ENCODE peak calls at places on chromosomes 5 and 9, in nine cellular contexts. D, C, W, R, T, E, P, K and M are unnamed samples.

GRCh38 chr5:132184588-132184987 is 43.1 kb downstream of the P4HA2 start:
- DNase-seq in E (no peak), C (no peak), K (no peak), P (no peak), W (no peak), T (no peak), R (peak; percentile 39), D (no peak), M (no peak)

GRCh38 chr5:40844565-40844964 is 3.4 kb downstream of the CARD6 start:
- DNase-seq in W (no peak), T (no peak), R (no peak), C (no peak), P (no peak), D (no peak), K (no peak), E (no peak), M (no peak)

GRCh38 chr5:15222156-15222555 is 277.8 kb upstream of the FBXL7 start:
- DNase-seq in C (no peak), D (no peak), P (no peak), T (no peak), W (no peak), K (no peak), R (no peak), E (no peak), M (no peak)

GRCh38 chr5:58322453-58322852 is 137.4 kb downstream of the PLK2 start:
- DNase-seq in D (peak; percentile 36), T (no peak), K (no peak), E (no peak), W (no peak), R (no peak), C (no peak), P (no peak), M (no peak)

GRCh38 chr9:82706781-82707180 is 356.2 kb downstream of the RASEF start:
- DNase-seq in E (no peak), R (peak; percentile 10), C (no peak), W (no peak), K (no peak), D (no peak), P (no peak), T (no peak), M (no peak)

GRCh38 chr9:78694950-78695349 is 398.0 kb downstream of the PSAT1 start:
- DNase-seq in K (no peak), D (no peak), R (no peak), E (no peak), T (no peak), P (no peak), W (no peak), C (no peak), M (no peak)

GRCh38 chr9:30722065-30722464 is 1662.4 kb upstream of the ACO1 start:
- DNase-seq in D (no peak), P (no peak), W (no peak), R (no peak), E (no peak), C (no peak), K (no peak), T (no peak), M (no peak)

GRCh38 chr5:172451771-172452197 is 2.5 kb downstream of the SH3PXD2B start:
- DNase-seq in E (peak; percentile 21), C (peak; percentile 54), T (peak; percentile 42), P (peak; percentile 81), W (no peak), R (peak; percentile 39), D (peak; percentile 90), K (no peak), M (peak; percentile 62)

GRCh38 chr9:81717747-81718077 is 28.4 kb upstream of the TLE1 start:
- DNase-seq in D (no peak), K (no peak), E (no peak), W (no peak), T (no peak), R (no peak), C (no peak), P (no peak), M (no peak)

GRCh38 chr9:115630126-115630840 is 512.3 kb upstream of the TNC start:
- DNase-seq in P (no peak), T (no peak), D (no peak), C (no peak), W (peak; percentile 26), E (no peak), K (no peak), R (no peak), M (no peak)

GRCh38 chr5:93532370-93532769 is 48.6 kb downstream of the NR2F1-AS1 start:
- DNase-seq in R (peak; percentile 9), W (peak; percentile 94), C (peak; percentile 69), K (peak; percentile 26), D (peak; percentile 94), P (peak; percentile 93), T (peak; percentile 47), E (peak; percentile 50), M (peak; percentile 91)

GRCh38 chr5:138353550-138353893 is 1.0 kb downstream of the KDM3B start:
- DNase-seq in D (no peak), P (no peak), R (no peak), E (no peak), K (no peak), C (no peak), T (no peak), W (no peak), M (no peak)
- TF ChIP-seq POLR2A in D (no peak), P (no peak), R (no peak), E (no peak), K (peak; percentile 1), C (peak; percentile 3), T (peak; percentile 65), W (no peak), M (no peak)

DNA sequence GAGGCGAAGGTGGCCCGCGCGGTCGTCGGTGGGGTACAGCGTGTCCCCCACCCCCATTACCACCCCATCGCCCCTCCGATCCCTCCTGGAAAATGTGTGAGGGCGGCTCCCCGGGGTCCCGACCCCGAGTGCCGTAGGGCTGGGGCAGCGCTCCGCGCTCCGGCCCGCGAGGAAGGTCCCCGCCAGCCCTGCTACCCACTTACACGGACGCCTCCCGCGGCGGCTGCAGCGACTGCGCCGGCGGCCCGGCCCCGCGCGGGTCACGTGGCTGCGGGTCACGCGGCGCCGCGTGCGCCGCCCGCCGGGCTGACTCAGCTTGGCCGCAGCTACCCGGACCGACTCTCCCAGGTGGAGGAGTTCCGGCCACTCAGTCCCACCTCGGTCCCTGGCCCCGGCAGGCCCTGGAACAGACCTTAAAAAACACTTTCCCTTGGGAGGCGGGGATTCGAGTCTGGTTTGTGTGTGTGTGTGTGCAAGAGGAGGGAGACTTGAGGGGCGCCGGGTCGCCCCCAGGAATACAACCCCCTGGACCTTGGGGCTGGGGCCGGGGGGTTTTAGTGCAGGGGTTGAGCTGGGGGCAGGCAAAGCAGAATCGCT is at the start of gene GNPDA1:
- DNase-seq in P (peak; percentile 86), T (peak; percentile 87), K (peak; percentile 78), E (peak; percentile 88), W (peak; percentile 94), D (peak; percentile 72), C (peak; percentile 91), R (peak; percentile 70), M (peak; percentile 86)
- H3K4me1 ChIP-seq in P (peaks cover 19% of the 10 kb centered on the region), T (peaks cover 26% of the 10 kb centered on the region), K (peaks cover 8% of the 10 kb centered on the region), E (peaks cover 31% of the 10 kb centered on the region), W (peaks cover 37% of the 10 kb centered on the region), D (peaks cover 10% of the 10 kb centered on the region), C (peaks cover 31% of the 10 kb centered on the region), R (peaks cover 39% of the 10 kb centered on the region), M (no peaks in the 10 kb centered on the region)

GRCh38 chr9:16868706-16869105 is 1.8 kb downstream of the BNC2 start:
- DNase-seq in C (no peak), T (no peak), K (no peak), E (no peak), P (no peak), R (no peak), W (no peak), D (peak; percentile 28), M (no peak)

GRCh38 chr9:16869961-16870605 is 387 bp downstream of the BNC2 start:
- DNase-seq in K (no peak), E (no peak), C (no peak), D (peak; percentile 9), T (peak; percentile 23), R (peak; percentile 39), P (no peak), W (no peak), M (no peak)

GRCh38 chr9:16871358-16872151 is 1.1 kb upstream of the BNC2 start:
- DNase-seq in C (peak; percentile 69), E (peak; percentile 35), D (peak; percentile 88), W (no peak), K (peak; percentile 14), P (peak; percentile 45), R (peak; percentile 62), T (peak; percentile 44), M (peak; percentile 61)

GRCh38 chr9:16869140-16869903 is 1.1 kb downstream of the BNC2 start:
- DNase-seq in C (no peak), D (peak; percentile 50), T (peak; percentile 24), P (no peak), W (no peak), K (no peak), E (no peak), R (no peak), M (peak; percentile 58)

DNA sequence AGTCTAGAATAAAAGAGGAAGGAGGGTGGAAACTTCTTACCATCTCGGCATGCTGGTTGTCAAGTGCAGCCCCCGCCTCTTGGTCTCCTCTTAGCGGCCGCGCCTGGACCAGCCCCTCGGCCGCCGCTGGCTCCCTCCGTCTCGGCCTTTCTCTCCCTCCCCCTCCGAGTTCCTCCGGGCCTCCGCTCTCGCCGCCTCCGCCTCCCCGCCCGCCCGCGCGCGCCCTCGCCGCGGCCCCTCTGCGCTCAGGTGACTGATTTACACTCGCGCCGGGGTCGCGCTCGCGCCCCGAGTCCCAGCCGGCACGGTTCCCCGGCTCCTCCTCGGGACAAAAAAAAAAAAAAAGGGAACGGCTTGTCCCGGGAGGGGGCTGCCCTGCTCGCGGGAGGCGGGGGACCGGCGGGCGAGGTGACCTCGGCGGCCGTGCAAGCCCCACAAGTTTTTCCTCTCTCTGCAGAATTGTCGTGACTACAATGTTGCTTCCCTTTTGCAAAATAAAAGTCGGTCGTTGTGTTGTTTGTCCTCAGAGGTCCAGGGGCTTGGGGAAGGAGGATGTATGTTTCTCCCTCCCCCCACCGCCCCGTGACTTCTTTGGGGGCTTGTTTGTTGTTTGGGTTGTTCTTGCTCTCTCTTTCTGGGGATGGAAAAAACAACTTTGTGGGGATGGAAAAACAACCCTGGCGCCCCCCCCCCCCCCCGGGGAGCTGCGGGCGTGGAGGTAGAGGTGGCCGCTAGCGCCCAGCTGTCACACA is at the start of gene BNC2:
- DNase-seq in T (peak; percentile 38), K (peak; percentile 14), P (peak; percentile 29), W (no peak), R (peak; percentile 62), D (peak; percentile 60), C (peak; percentile 55), E (no peak), M (peak; percentile 72)
- TF ChIP-seq CTCF in T (no peak), K (no peak), P (no peak), W (no peak), R (no peak), D (peak; percentile 22), C (no peak), E (no peak), M (no peak)

DNA sequence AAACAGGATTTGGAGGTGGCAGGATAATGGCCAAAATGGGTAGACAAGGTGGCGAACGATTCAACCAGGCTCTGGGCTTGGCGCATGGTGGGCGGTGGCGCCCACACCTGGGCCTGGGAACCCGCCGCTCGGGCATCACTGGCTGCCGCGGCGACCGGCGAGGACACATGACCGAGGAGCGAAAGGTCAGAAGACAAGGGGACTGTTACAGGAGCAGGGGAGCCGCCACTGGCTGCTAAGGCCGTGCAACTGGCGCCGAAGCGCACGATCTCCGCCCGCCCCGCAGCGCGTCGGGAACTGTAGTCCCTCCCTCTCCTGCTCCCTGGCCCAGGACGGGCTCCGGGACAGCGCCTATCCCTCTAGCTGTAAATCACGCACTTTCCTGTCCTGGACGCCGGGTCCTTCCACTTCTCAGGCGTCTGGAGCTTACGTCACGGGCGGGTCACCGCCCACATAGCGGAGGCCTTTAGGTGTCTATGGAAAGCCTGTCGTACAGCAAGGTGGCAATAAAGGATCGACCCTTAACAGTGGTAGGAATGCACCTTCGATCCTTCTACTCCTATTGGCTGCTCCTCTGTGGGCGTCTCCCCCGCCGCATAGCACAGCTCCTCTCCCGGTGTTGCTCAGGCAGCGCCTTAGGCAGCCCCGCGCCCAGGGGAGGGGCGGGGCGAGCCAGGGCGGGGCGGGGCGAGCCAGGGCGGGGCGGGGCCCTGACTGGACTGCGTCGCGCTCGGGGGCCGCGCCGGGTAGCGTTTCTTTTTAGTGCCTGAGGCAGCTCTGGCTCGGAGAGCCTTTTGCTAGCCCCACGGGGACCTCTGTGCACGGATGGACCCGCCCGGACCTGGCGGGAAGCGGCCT is at the start of gene ICE1:
- DNase-seq in T (peak; percentile 97), D (peak; percentile 97), P (peak; percentile 99), W (peak; percentile 99), C (peak; percentile 99), E (peak; percentile 98), R (peak; percentile 99), K (peak; percentile 97), M (peak; percentile 98)
- TF ChIP-seq POLR2A in T (peak; percentile 62), D (peak; percentile 77), P (peak; percentile 84), W (peak; percentile 26), C (peak; percentile 73), E (no peak), R (peak; percentile 95), K (peak; percentile 68), M (peak; percentile 60)